ENCODE peak calls at places on chromosomes 16 and 17, in six cellular contexts. N is body of pancreas; Y is upper lobe of right lung; V is ovary; L is CD8-positive, alpha-beta T cell; R is lower lobe of right lung. B is an unnamed sample. For H3K4me1, the result is how much of the 10 kb centered on the place peaks cover.

GRCh38 chr16:20610192-20610891 is 34.2 kb upstream of the ACSM2B start:
- DNase-seq in V (no peak), L (no peak), N (peak), R (peak), Y (peak), B (no peak)

GRCh38 chr17:16939606-16940115 is 32.3 kb downstream of the TNFRSF13B start:
- DNase-seq in R (peak), L (no peak), Y (peak), N (peak), V (no peak), B (no peak)

GRCh38 chr16:23948949-23949392 is 113.2 kb downstream of the PRKCB start:
- DNase-seq in N (no peak), V (no peak), L (peak), R (no peak), Y (no peak), B (no peak)

GRCh38 chr17:49691086-49691676 is 13.3 kb upstream of the SPOP start:
- DNase-seq in V (peak), R (no peak), N (no peak), Y (no peak), L (no peak), B (no peak)

GRCh38 chr16:82031116-82032084 is 3.7 kb upstream of the HSD17B2 start:
- DNase-seq in V (no peak), N (no peak), R (no peak), L (no peak), Y (no peak), B (peak)

GRCh38 chr17:31424944-31425582 is 33.6 kb downstream of the RAB11FIP4 start:
- DNase-seq in L (no peak), Y (no peak), V (no peak), N (peak), R (no peak), B (peak)

GRCh38 chr16:2884041-2884451 is 1.0 kb downstream of the FLYWCH2 start:
- DNase-seq in Y (no peak), N (no peak), V (no peak), R (peak), L (no peak), B (no peak)

GRCh38 chr17:74454197-74455024 is 12.0 kb upstream of the CD300A start:
- DNase-seq in R (peak), L (no peak), Y (peak), V (peak), N (peak), B (peak)

GRCh38 chr17:7405413-7405881 is 1.6 kb upstream of the TMEM256 start:
- DNase-seq in N (peak), L (no peak), Y (no peak), V (peak), R (no peak), B (no peak)

GRCh38 chr16:22734313-22734869 is 79.6 kb upstream of the HS3ST2 start:
- DNase-seq in N (no peak), L (no peak), R (no peak), Y (no peak), V (no peak), B (no peak)

GRCh38 chr17:74424117-74424516 is 7.8 kb upstream of the GPRC5C start:
- DNase-seq in V (no peak), Y (no peak), L (no peak), R (no peak), N (no peak), B (no peak)

GRCh38 chr17:72432881-72433280 is 312.1 kb downstream of the SOX9 start:
- DNase-seq in N (no peak), R (no peak), V (no peak), Y (no peak), L (no peak), B (no peak)

GRCh38 chr16:65510850-65511249 is 389.0 kb upstream of the CDH11 start:
- DNase-seq in L (no peak), N (no peak), V (no peak), Y (no peak), R (no peak), B (no peak)

GRCh38 chr16:87702325-87702811 is 63.4 kb downstream of the KLHDC4 start:
- DNase-seq in Y (no peak), L (no peak), N (no peak), R (no peak), V (no peak), B (peak)

GRCh38 chr16:54289242-54290051 is 2.9 kb upstream of the IRX3 start:
- DNase-seq in V (no peak), Y (no peak), L (no peak), N (no peak), R (no peak), B (no peak)

GRCh38 chr17:32488177-32488542 is 1.4 kb downstream of the CDK5R1 start:
- DNase-seq in V (no peak), Y (peak), L (no peak), R (peak), N (no peak), B (no peak)
- H3K4me3 ChIP-seq in V (no peak), Y (no peak), L (peak), R (no peak), N (no peak), B (no peak)

GRCh38 chr16:4612474-4612931 is 2.2 kb downstream of the UBALD1 start:
- DNase-seq in V (no peak), N (no peak), L (no peak), R (no peak), Y (no peak), B (no peak)
- H3K4me1 ChIP-seq in V (under half), N (half or more), L (under half), R (under half), Y (under half), B (under half)

GRCh38 chr16:29107299-29107698 is 122.4 kb downstream of the LAT start:
- DNase-seq in Y (no peak), N (no peak), L (no peak), V (no peak), R (no peak), B (peak)
- TF ChIP-seq CTCF in Y (no peak), N (no peak), L (no peak), V (no peak), R (no peak), B (no peak)

DNA sequence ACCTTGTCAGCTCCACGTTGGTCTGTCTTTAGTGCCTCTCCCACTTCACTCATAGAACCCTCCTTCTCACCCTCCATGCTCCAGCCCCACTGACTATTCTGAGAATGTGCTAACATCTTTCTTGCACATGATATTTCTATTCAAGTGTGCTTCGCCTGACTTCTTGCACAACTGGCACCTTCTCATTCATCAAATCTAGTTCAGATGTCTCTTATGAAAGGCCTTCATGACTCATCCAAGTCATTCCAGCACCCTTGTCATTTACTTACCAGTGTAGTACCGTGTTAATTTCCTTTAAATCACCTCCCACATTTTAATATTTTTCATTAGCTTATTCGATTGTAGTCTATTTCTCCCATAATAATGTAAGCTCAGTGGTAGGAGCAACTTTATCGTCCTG is 197.8 kb upstream of the PIRT start:
- DNase-seq in L (no peak), V (no peak), Y (no peak), N (no peak), R (no peak), B (no peak)
- H3K4me3 ChIP-seq in L (no peak), V (no peak), Y (no peak), N (no peak), R (no peak), B (no peak)

DNA sequence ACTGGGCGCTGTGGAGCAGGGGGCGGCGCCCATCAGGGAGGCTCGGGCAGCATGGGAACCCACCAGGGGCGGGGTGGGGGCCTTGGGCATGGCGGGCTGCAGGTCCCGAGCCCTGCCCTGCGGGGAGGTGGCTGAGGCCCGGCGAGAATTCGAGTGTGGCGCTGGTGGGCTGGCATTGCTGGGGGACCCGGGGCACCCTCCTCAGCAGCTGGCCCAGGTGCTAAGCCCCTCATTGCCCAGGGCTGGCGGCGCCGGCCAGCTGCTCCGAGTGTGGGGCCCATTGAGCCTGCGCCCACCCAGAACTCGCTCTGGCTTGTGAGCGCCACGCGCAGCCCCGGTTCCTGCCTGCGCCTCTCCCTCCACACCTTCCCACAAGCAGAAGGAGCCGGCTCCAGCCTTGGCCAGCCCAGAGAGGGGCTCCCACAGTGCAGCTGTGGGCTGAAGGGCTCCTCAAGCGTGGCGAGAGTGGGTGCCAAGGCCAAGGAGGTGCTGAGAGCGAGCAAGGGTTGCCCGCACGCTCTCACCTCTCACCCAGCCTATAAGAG is 5.9 kb downstream of the ALDH3A2 start:
- DNase-seq in R (no peak), L (no peak), N (no peak), Y (no peak), V (no peak), B (no peak)
- H3K4me1 ChIP-seq in R (under half), L (under half), N (half or more), Y (under half), V (under half), B (under half)

GRCh38 chr16:6684076-6684673 is 648.5 kb upstream of the RBFOX1 start:
- DNase-seq in N (peak), Y (no peak), V (no peak), L (no peak), R (no peak), B (no peak)

GRCh38 chr16:6687593-6687992 is 645.1 kb upstream of the RBFOX1 start:
- DNase-seq in L (no peak), R (no peak), N (no peak), Y (no peak), V (no peak), B (no peak)

GRCh38 chr16:6682142-6682811 is 650.4 kb upstream of the RBFOX1 start:
- DNase-seq in V (no peak), R (peak), N (peak), Y (peak), L (no peak), B (no peak)
- TF ChIP-seq CTCF in V (no peak), R (peak), N (peak), Y (peak), L (no peak), B (peak)

DNA sequence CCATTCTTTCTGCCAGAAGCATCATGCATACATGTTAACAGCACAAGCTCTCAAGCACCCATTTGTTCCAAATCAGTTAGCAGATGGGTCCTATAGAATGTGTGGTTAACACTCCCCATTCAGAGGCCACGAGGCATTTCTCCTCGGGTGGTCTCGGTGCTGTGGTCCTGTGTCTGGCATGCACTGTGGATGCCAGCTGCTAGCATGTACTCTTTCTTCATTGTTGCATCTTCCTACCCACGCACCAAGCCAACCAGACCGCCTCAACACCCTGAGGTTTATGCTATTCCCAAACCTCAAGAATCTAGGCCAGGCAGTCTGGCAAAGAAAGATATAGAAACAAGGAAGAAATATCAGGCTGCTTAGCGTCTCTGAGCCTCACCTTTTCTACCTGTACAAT is 27.8 kb upstream of the MRTFB start:
- DNase-seq in N (no peak), Y (no peak), R (no peak), V (no peak), L (no peak), B (no peak)
- H3K4me3 ChIP-seq in N (no peak), Y (no peak), R (no peak), V (no peak), L (no peak), B (no peak)

GRCh38 chr17:77422104-77422782 is 281.5 kb downstream of the SEC14L1 start:
- DNase-seq in R (no peak), Y (no peak), N (no peak), V (no peak), L (no peak), B (no peak)
- H3K4me1 ChIP-seq in R (half or more), Y (half or more), N (half or more), V (under half), L (half or more), B (under half)

DNA sequence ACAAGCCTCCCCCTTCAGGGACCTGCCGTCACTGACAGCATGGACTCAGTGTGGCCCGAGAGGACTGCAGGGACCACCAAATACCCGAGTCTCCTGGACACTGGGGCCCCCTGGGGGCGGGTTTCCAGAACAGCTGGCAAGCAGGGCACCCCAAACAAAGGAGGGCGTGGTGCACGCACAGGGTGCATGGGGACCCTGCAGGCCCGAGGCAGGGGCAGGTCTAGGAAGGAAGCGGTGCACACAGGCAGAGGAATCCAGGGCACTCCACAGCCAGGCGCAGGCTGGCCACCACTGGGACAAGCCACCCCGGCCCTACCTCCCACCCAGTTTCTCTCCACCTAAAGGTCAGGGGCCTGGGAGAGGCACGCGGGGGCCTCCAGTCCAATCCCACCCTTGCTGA is 28.7 kb upstream of the ENPP7 start:
- DNase-seq in L (no peak), V (no peak), Y (no peak), R (no peak), N (no peak), B (no peak)
- TF ChIP-seq CTCF in L (no peak), V (no peak), Y (peak), R (no peak), N (no peak), B (no peak)

DNA sequence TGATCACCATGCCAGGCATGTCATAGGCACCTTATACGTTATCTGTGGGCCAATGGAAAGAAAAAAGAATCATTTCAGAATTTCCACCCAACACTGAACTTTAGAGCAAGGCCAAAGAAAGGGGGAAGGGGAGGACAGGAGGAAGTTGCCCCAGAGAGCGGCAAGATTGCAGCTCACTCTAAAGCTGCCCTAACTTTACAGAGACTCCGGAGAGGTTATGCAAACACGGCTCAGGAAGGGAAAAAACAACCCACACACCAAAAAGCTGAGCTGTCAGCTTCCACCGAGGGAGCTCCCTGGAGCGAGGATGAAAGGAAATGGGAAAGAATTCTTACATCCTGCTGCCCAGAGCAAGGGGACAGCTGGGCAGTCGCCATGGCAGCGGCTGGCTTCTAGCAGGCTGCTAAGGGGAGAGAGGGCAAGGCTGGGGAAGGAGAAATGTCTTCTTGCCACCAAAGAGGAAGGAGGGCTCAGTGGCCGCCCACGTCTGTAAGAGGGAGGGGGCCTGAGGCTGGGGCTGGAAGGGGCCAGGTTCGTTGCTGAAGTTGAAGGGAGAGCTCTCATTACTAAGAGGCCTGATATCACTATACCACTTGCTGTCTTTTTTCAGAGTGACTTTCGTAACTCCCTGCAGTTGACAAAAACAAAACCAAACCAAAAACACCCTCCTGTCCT is 18.2 kb downstream of the COTL1 start:
- DNase-seq in N (no peak), L (no peak), R (peak), V (peak), Y (peak), B (peak)
- H3K4me3 ChIP-seq in N (no peak), L (peak), R (peak), V (peak), Y (peak), B (no peak)